ENCODE peak calls at places on chromosome 18, in nine cellular contexts. Z is Calu3, Q is EL, T is bronchial epithelial cell, P is AG10803, C is NAMALWA, H is aorta, A is caudate nucleus, U is hepatocyte. G is an unnamed sample.

GRCh38 chr18:55753643-55754255 is 165.8 kb upstream of the TCF4 start:
- DNase-seq in T (peak; percentile 94), U (no peak), Z (peak; percentile 15), P (peak; percentile 33), Q (peak; percentile 38), A (no peak), C (no peak), H (no peak), G (peak; percentile 40)

GRCh38 chr18:35641916-35642315 is 60.4 kb downstream of the GALNT1 start:
- DNase-seq in Z (no peak), Q (peak; percentile 27), U (no peak), A (no peak), C (no peak), H (no peak), T (no peak), P (no peak), G (peak; percentile 17)

GRCh38 chr18:55448390-55448789 is 139.6 kb downstream of the TCF4 start:
- DNase-seq in Q (no peak), T (no peak), U (no peak), P (no peak), Z (no peak), H (no peak), C (peak; percentile 76), A (no peak), G (no peak)

GRCh38 chr18:3346487-3346886 is 84.6 kb downstream of the MYL12B start:
- DNase-seq in Z (no peak), C (no peak), H (no peak), U (no peak), T (no peak), P (no peak), A (no peak), Q (peak; percentile 25), G (peak; percentile 22)

GRCh38 chr18:52826994-52827393 is 487.0 kb downstream of the DCC start:
- DNase-seq in T (no peak), H (no peak), Q (no peak), A (no peak), P (no peak), Z (no peak), U (no peak), C (no peak), G (no peak)

GRCh38 chr18:73638709-73639108 is 508.9 kb downstream of the FBXO15 start:
- DNase-seq in H (no peak), Z (no peak), C (no peak), U (no peak), T (peak; percentile 37), Q (peak; percentile 63), P (peak; percentile 44), A (no peak), G (no peak)

GRCh38 chr18:63162271-63163014 is 157.1 kb downstream of the BCL2 start:
- DNase-seq in Q (peak; percentile 21), U (no peak), T (peak; percentile 7), H (no peak), Z (no peak), C (peak; percentile 65), A (no peak), P (peak; percentile 76), G (no peak)

GRCh38 chr18:42039396-42039795 is 84.4 kb downstream of the PIK3C3 start:
- DNase-seq in A (no peak), Q (no peak), H (no peak), T (no peak), U (no peak), Z (no peak), C (no peak), P (no peak), G (no peak)

GRCh38 chr18:11937874-11938478 is 29.9 kb upstream of the MPPE1 start:
- DNase-seq in A (peak; percentile 60), H (peak; percentile 89), Q (peak; percentile 61), T (peak; percentile 56), P (peak; percentile 58), C (peak; percentile 82), Z (peak; percentile 81), U (peak; percentile 85), G (peak; percentile 95)

GRCh38 chr18:3985664-3986063 is 469.4 kb downstream of the DLGAP1 start:
- DNase-seq in Q (peak; percentile 84), A (no peak), U (no peak), H (no peak), C (no peak), T (peak; percentile 93), Z (no peak), P (peak; percentile 57), G (no peak)

GRCh38 chr18:12255626-12256026 is 1.5 kb downstream of the CIDEA start:
- DNase-seq in U (no peak), C (no peak), P (peak; percentile 14), T (peak; percentile 90), Z (no peak), A (peak; percentile 26), Q (peak; percentile 45), H (no peak), G (peak; percentile 59)

G was measured in trophoblast cell.